ENCODE peak calls at places on chromosome 18, in six cellular contexts. One of them, this sample, is unnamed.

GRCh38 chr18:8882632-8883408 is 177.5 kb downstream of the MTCL1 start:
- DNase-seq in WTC11: peak
- DNase-seq in CD8-positive, alpha-beta T cell: no peak
- DNase-seq in GM13977: no peak
- DNase-seq in GM23338: peak
- DNase-seq in A549: peak
- DNase-seq in this sample: no peak

GRCh38 chr18:2787225-2787624 is 59.6 kb upstream of the EMILIN2 start:
- DNase-seq in A549: no peak
- DNase-seq in WTC11: no peak
- DNase-seq in GM13977: no peak
- DNase-seq in CD8-positive, alpha-beta T cell: no peak
- DNase-seq in GM23338: no peak
- DNase-seq in this sample: no peak

GRCh38 chr18:23357992-23358594 is 95.0 kb upstream of the RIOK3 start:
- DNase-seq in GM23338: no peak
- DNase-seq in WTC11: no peak
- DNase-seq in GM13977: no peak
- DNase-seq in CD8-positive, alpha-beta T cell: no peak
- DNase-seq in A549: no peak
- DNase-seq in this sample: no peak

GRCh38 chr18:46401486-46402115 is 255.4 kb downstream of the LOXHD1 start:
- DNase-seq in CD8-positive, alpha-beta T cell: no peak
- DNase-seq in GM13977: no peak
- DNase-seq in WTC11: no peak
- DNase-seq in A549: no peak
- DNase-seq in GM23338: no peak
- DNase-seq in this sample: no peak

GRCh38 chr18:31633416-31634330 is 42.0 kb downstream of the TTR start:
- DNase-seq in WTC11: no peak
- DNase-seq in CD8-positive, alpha-beta T cell: no peak
- DNase-seq in A549: no peak
- DNase-seq in GM13977: no peak
- DNase-seq in GM23338: no peak
- DNase-seq in this sample: no peak

GRCh38 chr18:11147962-11148654 is 1.3 kb downstream of the PIEZO2 start:
- DNase-seq in A549: no peak
- DNase-seq in WTC11: peak
- DNase-seq in GM23338: peak
- DNase-seq in GM13977: peak
- DNase-seq in CD8-positive, alpha-beta T cell: no peak
- DNase-seq in this sample: peak

GRCh38 chr18:39463986-39464385 is 1898.4 kb upstream of the CELF4 start:
- DNase-seq in CD8-positive, alpha-beta T cell: no peak
- DNase-seq in WTC11: no peak
- DNase-seq in GM23338: no peak
- DNase-seq in GM13977: no peak
- DNase-seq in A549: no peak
- DNase-seq in this sample: no peak

GRCh38 chr18:22466608-22467390 is 49.1 kb upstream of the CTAGE1 start:
- DNase-seq in GM23338: no peak
- DNase-seq in A549: peak
- DNase-seq in WTC11: no peak
- DNase-seq in GM13977: no peak
- DNase-seq in CD8-positive, alpha-beta T cell: no peak
- DNase-seq in this sample: no peak

GRCh38 chr18:32478818-32479217 is 8.1 kb upstream of the GAREM1 start:
- DNase-seq in GM23338: no peak
- DNase-seq in CD8-positive, alpha-beta T cell: no peak
- DNase-seq in WTC11: no peak
- DNase-seq in A549: no peak
- DNase-seq in GM13977: no peak
- DNase-seq in this sample: no peak

GRCh38 chr18:8468911-8469310 is 140.3 kb upstream of the RAB12 start:
- DNase-seq in A549: no peak
- DNase-seq in CD8-positive, alpha-beta T cell: no peak
- DNase-seq in WTC11: no peak
- DNase-seq in GM23338: no peak
- DNase-seq in GM13977: no peak
- DNase-seq in this sample: no peak

GRCh38 chr18:37238271-37238670 is 327.3 kb downstream of the CELF4 start:
- DNase-seq in A549: no peak
- DNase-seq in CD8-positive, alpha-beta T cell: no peak
- DNase-seq in GM23338: no peak
- DNase-seq in GM13977: no peak
- DNase-seq in WTC11: no peak
- DNase-seq in this sample: no peak

GRCh38 chr18:57910817-57911216 is 107.7 kb upstream of the ATP8B1 start:
- DNase-seq in GM23338: peak
- DNase-seq in A549: no peak
- DNase-seq in CD8-positive, alpha-beta T cell: no peak
- DNase-seq in WTC11: peak
- DNase-seq in GM13977: peak
- DNase-seq in this sample: peak
- TF ChIP-seq CTCF in GM23338: peak
- TF ChIP-seq CTCF in A549: peak
- TF ChIP-seq CTCF in CD8-positive, alpha-beta T cell: no peak
- TF ChIP-seq CTCF in WTC11: peak
- TF ChIP-seq CTCF in GM13977: peak
- TF ChIP-seq CTCF in this sample: peak

GRCh38 chr18:56323673-56324072 is 314.7 kb downstream of the TXNL1 start:
- DNase-seq in GM13977: no peak
- DNase-seq in A549: no peak
- DNase-seq in CD8-positive, alpha-beta T cell: no peak
- DNase-seq in WTC11: no peak
- DNase-seq in GM23338: no peak
- DNase-seq in this sample: no peak
- TF ChIP-seq CTCF in GM13977: no peak
- TF ChIP-seq CTCF in A549: no peak
- TF ChIP-seq CTCF in CD8-positive, alpha-beta T cell: no peak
- TF ChIP-seq CTCF in WTC11: no peak
- TF ChIP-seq CTCF in GM23338: no peak
- TF ChIP-seq CTCF in this sample: no peak

DNA sequence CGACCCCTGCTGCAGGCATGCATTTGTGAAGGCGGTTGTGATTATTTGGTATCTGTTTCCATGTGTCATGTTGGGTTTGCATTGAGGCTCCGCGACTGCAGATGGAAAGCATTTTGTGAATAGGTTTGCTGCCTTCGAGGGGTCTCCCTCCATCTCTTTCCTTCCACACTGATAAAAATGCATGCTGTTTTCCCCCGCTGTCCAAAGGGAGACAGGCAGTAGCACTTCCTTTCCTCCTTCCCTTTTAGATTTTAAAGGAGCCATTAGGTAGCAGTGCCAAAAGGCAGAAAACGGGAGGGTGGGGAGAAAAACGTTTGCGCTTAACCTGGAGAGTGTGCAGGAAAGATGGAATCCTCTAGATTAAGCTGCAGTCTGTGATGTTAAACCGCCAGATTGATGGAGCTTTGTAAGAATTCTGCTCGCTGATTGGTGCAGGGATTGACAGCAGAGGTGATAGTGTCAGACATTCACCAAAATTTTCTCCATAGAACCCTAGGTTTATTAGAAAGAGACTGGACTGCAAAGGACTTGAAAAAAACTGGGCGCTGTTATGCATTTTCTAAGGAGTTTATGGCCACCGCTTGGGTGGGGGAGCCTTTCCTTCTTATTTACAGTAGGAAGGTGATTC is 653 bp downstream of the MAPRE2 start:
- DNase-seq in GM13977: peak
- DNase-seq in WTC11: no peak
- DNase-seq in GM23338: no peak
- DNase-seq in CD8-positive, alpha-beta T cell: no peak
- DNase-seq in A549: no peak
- DNase-seq in this sample: no peak
- TF ChIP-seq CTCF in GM13977: no peak
- TF ChIP-seq CTCF in WTC11: no peak
- TF ChIP-seq CTCF in GM23338: no peak
- TF ChIP-seq CTCF in CD8-positive, alpha-beta T cell: no peak
- TF ChIP-seq CTCF in A549: no peak
- TF ChIP-seq CTCF in this sample: no peak

GRCh38 chr18:62399781-62400308 is 74.7 kb downstream of the TNFRSF11A start:
- DNase-seq in GM13977: no peak
- DNase-seq in CD8-positive, alpha-beta T cell: no peak
- DNase-seq in GM23338: peak
- DNase-seq in WTC11: peak
- DNase-seq in A549: peak
- DNase-seq in this sample: peak
- TF ChIP-seq CTCF in GM13977: peak
- TF ChIP-seq CTCF in CD8-positive, alpha-beta T cell: no peak
- TF ChIP-seq CTCF in GM23338: peak
- TF ChIP-seq CTCF in WTC11: no peak
- TF ChIP-seq CTCF in A549: no peak
- TF ChIP-seq CTCF in this sample: peak

GRCh38 chr18:63741769-63742168 is 33.4 kb upstream of the SERPINB7 start:
- DNase-seq in CD8-positive, alpha-beta T cell: no peak
- DNase-seq in GM13977: no peak
- DNase-seq in WTC11: no peak
- DNase-seq in GM23338: peak
- DNase-seq in A549: peak
- DNase-seq in this sample: no peak
- TF ChIP-seq CTCF in CD8-positive, alpha-beta T cell: no peak
- TF ChIP-seq CTCF in GM13977: peak
- TF ChIP-seq CTCF in WTC11: no peak
- TF ChIP-seq CTCF in GM23338: peak
- TF ChIP-seq CTCF in A549: peak
- TF ChIP-seq CTCF in this sample: no peak

GRCh38 chr18:12946549-12947354 is 1.1 kb upstream of the SEH1L start:
- DNase-seq in A549: peak
- DNase-seq in GM23338: peak
- DNase-seq in CD8-positive, alpha-beta T cell: no peak
- DNase-seq in WTC11: peak
- DNase-seq in GM13977: no peak
- DNase-seq in this sample: peak
- TF ChIP-seq CTCF in A549: no peak
- TF ChIP-seq CTCF in GM23338: no peak
- TF ChIP-seq CTCF in CD8-positive, alpha-beta T cell: no peak
- TF ChIP-seq CTCF in WTC11: no peak
- TF ChIP-seq CTCF in GM13977: no peak
- TF ChIP-seq CTCF in this sample: no peak

GRCh38 chr18:35030234-35030989 is 10.8 kb upstream of the MAPRE2 start:
- DNase-seq in CD8-positive, alpha-beta T cell: no peak
- DNase-seq in A549: no peak
- DNase-seq in WTC11: no peak
- DNase-seq in GM13977: no peak
- DNase-seq in GM23338: no peak
- DNase-seq in this sample: no peak
- TF ChIP-seq CTCF in CD8-positive, alpha-beta T cell: no peak
- TF ChIP-seq CTCF in A549: no peak
- TF ChIP-seq CTCF in WTC11: no peak
- TF ChIP-seq CTCF in GM13977: no peak
- TF ChIP-seq CTCF in GM23338: no peak
- TF ChIP-seq CTCF in this sample: no peak